ENCODE peak calls at places on chromosomes 4 and X, in five cellular contexts. One of them, this sample, is unnamed.

GRCh38 chrX:40154229-40154852 is 56.6 kb upstream of the BCOR start:
- DNase-seq in AG04450: no peak
- DNase-seq in MCF 10A: no peak
- DNase-seq in fibroblast of villous mesenchyme: peak
- DNase-seq in choroid plexus epithelial cell: peak
- DNase-seq in this sample: no peak

GRCh38 chrX:10414106-10414824 is 206.1 kb downstream of the MID1 start:
- DNase-seq in AG04450: no peak
- DNase-seq in MCF 10A: no peak
- DNase-seq in fibroblast of villous mesenchyme: no peak
- DNase-seq in choroid plexus epithelial cell: no peak
- DNase-seq in this sample: no peak

GRCh38 chrX:54182864-54183613 is at the start of gene FAM120C:
- DNase-seq in AG04450: peak
- DNase-seq in MCF 10A: peak
- DNase-seq in fibroblast of villous mesenchyme: peak
- DNase-seq in choroid plexus epithelial cell: peak
- DNase-seq in this sample: peak

GRCh38 chr4:144709159-144709558 is 63.2 kb downstream of the HHIP start:
- DNase-seq in AG04450: peak
- DNase-seq in MCF 10A: peak
- DNase-seq in fibroblast of villous mesenchyme: peak
- DNase-seq in choroid plexus epithelial cell: peak
- DNase-seq in this sample: peak

GRCh38 chr4:167028976-167029375 is 205.3 kb downstream of the SPOCK3 start:
- DNase-seq in AG04450: no peak
- DNase-seq in MCF 10A: no peak
- DNase-seq in fibroblast of villous mesenchyme: no peak
- DNase-seq in choroid plexus epithelial cell: no peak
- DNase-seq in this sample: no peak

GRCh38 chr4:40289366-40290188 is 45.6 kb upstream of the CHRNA9 start:
- DNase-seq in AG04450: no peak
- DNase-seq in MCF 10A: no peak
- DNase-seq in fibroblast of villous mesenchyme: no peak
- DNase-seq in choroid plexus epithelial cell: peak
- DNase-seq in this sample: no peak

GRCh38 chrX:141791856-141792255 is 46.3 kb upstream of the MAGEC3 start:
- DNase-seq in AG04450: no peak
- DNase-seq in MCF 10A: no peak
- DNase-seq in fibroblast of villous mesenchyme: peak
- DNase-seq in choroid plexus epithelial cell: peak
- DNase-seq in this sample: no peak

GRCh38 chrX:34879361-34879760 is 63.2 kb upstream of the FAM47B start:
- DNase-seq in AG04450: no peak
- DNase-seq in MCF 10A: no peak
- DNase-seq in fibroblast of villous mesenchyme: no peak
- DNase-seq in choroid plexus epithelial cell: peak
- DNase-seq in this sample: no peak

GRCh38 chr4:175424111-175424510 is 388.0 kb downstream of the GPM6A start:
- DNase-seq in AG04450: no peak
- DNase-seq in MCF 10A: no peak
- DNase-seq in fibroblast of villous mesenchyme: no peak
- DNase-seq in choroid plexus epithelial cell: no peak
- DNase-seq in this sample: no peak
- TF ChIP-seq CTCF in AG04450: no peak
- TF ChIP-seq CTCF in MCF 10A: no peak
- TF ChIP-seq CTCF in fibroblast of villous mesenchyme: no peak
- TF ChIP-seq CTCF in choroid plexus epithelial cell: no peak
- TF ChIP-seq CTCF in this sample: no peak

DNA sequence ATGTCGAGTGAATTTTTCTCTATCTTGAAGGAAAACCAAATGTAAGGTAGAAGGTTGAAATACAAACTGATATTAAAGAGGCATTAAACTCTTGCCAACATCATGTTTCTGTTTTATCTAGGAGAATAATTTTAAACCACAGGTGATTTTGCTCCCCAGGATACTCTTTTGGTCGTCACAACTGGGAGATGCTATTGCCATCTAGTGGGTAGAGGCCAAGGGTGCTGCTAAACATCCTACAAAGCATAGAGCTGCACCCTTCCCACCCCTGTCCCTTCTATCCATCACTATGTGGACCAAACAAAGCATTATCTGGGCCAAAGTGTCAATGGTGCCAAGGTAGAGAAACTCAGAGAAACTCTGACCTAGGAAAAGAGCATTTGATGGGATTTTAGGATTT is 154.6 kb upstream of the MAGEB2 start:
- DNase-seq in AG04450: no peak
- DNase-seq in MCF 10A: peak
- DNase-seq in fibroblast of villous mesenchyme: peak
- DNase-seq in choroid plexus epithelial cell: peak
- DNase-seq in this sample: no peak
- TF ChIP-seq CTCF in AG04450: peak
- TF ChIP-seq CTCF in MCF 10A: peak
- TF ChIP-seq CTCF in fibroblast of villous mesenchyme: peak
- TF ChIP-seq CTCF in choroid plexus epithelial cell: peak
- TF ChIP-seq CTCF in this sample: peak

DNA sequence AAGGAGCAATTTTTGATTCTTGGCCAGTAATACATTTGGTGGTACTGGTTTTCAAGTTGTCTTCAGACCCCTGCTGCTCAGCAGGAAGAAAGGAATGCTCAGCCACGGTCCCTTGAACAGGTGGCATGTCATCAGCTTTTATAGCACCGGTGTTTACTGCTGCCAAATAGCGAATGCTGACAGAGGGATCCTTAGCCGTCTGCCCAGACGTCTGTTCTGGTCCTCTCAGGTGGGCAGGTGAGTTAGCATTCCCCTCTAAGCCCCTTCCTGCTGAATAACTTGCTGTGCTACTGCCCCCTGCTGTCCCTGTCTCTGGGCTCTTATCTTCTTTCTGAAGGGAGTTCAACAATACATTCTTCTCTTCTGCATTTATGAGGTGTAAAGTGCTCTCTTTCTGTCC is 28.4 kb downstream of the BOD1L1 start:
- DNase-seq in AG04450: no peak
- DNase-seq in MCF 10A: no peak
- DNase-seq in fibroblast of villous mesenchyme: no peak
- DNase-seq in choroid plexus epithelial cell: peak
- DNase-seq in this sample: no peak
- TF ChIP-seq CTCF in AG04450: peak
- TF ChIP-seq CTCF in MCF 10A: no peak
- TF ChIP-seq CTCF in fibroblast of villous mesenchyme: peak
- TF ChIP-seq CTCF in choroid plexus epithelial cell: peak
- TF ChIP-seq CTCF in this sample: peak

GRCh38 chr4:134944115-134944514 is 742.5 kb upstream of the PABPC4L start:
- DNase-seq in AG04450: no peak
- DNase-seq in MCF 10A: no peak
- DNase-seq in fibroblast of villous mesenchyme: no peak
- DNase-seq in choroid plexus epithelial cell: no peak
- DNase-seq in this sample: no peak
- TF ChIP-seq CTCF in AG04450: no peak
- TF ChIP-seq CTCF in MCF 10A: no peak
- TF ChIP-seq CTCF in fibroblast of villous mesenchyme: no peak
- TF ChIP-seq CTCF in choroid plexus epithelial cell: no peak
- TF ChIP-seq CTCF in this sample: no peak

DNA sequence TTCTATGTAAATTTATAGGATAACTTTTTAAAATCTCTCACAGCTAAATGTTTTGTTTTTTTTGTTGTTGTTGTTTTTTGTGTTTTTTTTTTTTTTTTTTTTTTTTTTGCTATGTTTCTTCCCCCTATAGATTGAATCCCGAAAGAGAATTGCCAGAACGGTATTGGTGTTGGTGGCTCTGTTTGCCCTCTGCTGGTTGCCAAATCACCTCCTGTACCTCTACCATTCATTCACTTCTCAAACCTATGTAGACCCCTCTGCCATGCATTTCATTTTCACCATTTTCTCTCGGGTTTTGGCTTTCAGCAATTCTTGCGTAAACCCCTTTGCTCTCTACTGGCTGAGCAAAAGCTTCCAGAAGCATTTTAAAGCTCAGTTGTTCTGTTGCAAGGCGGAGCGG is 4.1 kb downstream of the BRS3 start:
- DNase-seq in AG04450: no peak
- DNase-seq in MCF 10A: no peak
- DNase-seq in fibroblast of villous mesenchyme: no peak
- DNase-seq in choroid plexus epithelial cell: no peak
- DNase-seq in this sample: no peak
- TF ChIP-seq CTCF in AG04450: no peak
- TF ChIP-seq CTCF in MCF 10A: no peak
- TF ChIP-seq CTCF in fibroblast of villous mesenchyme: no peak
- TF ChIP-seq CTCF in choroid plexus epithelial cell: no peak
- TF ChIP-seq CTCF in this sample: no peak

This sample was measured in astrocyte of the cerebellum.